ENCODE peak calls at places on chromosome 7, in six cellular contexts. C is stimulated activated CD4-positive, alpha-beta T cell treated with anti-CD3 and anti-CD28 coated beads, Interleukin-1b, Interleukin-23, amount 100 ng/mL, for 24 hours; K is effector memory CD8-positive, alpha-beta T cell; B is fibroblast of mammary gland; N is sciatic nerve; G is EL. R is an unnamed sample.

GRCh38 chr7:35728412-35729060 is 33.6 kb upstream of the HERPUD2 start:
- DNase-seq in C (no peak), K (no peak), B (no peak), N (no peak), G (no peak), R (no peak)

GRCh38 chr7:522071-522937 is 2.7 kb upstream of the PDGFA start:
- DNase-seq in C (no peak), K (no peak), B (peak; percentile 15), N (no peak), G (peak; percentile 32), R (no peak)

GRCh38 chr7:82305347-82306005 is 138.1 kb downstream of the CACNA2D1 start:
- DNase-seq in C (no peak), K (no peak), B (no peak), N (no peak), G (no peak), R (no peak)

GRCh38 chr7:16721541-16721940 is 32.0 kb upstream of the TSPAN13 start:
- DNase-seq in C (no peak), K (no peak), B (no peak), N (no peak), G (no peak), R (no peak)

GRCh38 chr7:20831451-20831850 is 44.8 kb upstream of the SP8 start:
- DNase-seq in C (no peak), K (no peak), B (no peak), N (no peak), G (no peak), R (no peak)

GRCh38 chr7:4051696-4052095 is 630.4 kb upstream of the FOXK1 start:
- DNase-seq in C (no peak), K (no peak), B (no peak), N (no peak), G (no peak), R (no peak)

GRCh38 chr7:144386741-144387140 is 16.8 kb downstream of the NOBOX start:
- DNase-seq in C (no peak), K (no peak), B (peak; percentile 32), N (no peak), G (peak; percentile 61), R (no peak)

GRCh38 chr7:88276605-88277153 is 30.0 kb downstream of the STEAP4 start:
- DNase-seq in C (no peak), K (no peak), B (no peak), N (no peak), G (no peak), R (no peak)

GRCh38 chr7:93921607-93922446 is at the start of gene GNG11:
- DNase-seq in C (no peak), K (no peak), B (peak; percentile 86), N (peak; percentile 88), G (peak; percentile 84), R (no peak)